ENCODE peak calls at places on chromosomes 2 and 18, in four cellular contexts. V is transverse colon, L is upper lobe of right lung, Z is GM23248. W is an unnamed sample. For H3K4me1, the result is how much of the 10 kb centered on the place peaks cover.

GRCh38 chr2:29063056-29063455 is 11.3 kb downstream of the PCARE start:
- DNase-seq in V (no peak), L (peak), Z (no peak), W (no peak)

GRCh38 chr2:55155764-55156221 is 76.3 kb downstream of the CLHC1 start:
- DNase-seq in V (no peak), L (no peak), Z (peak), W (no peak)

GRCh38 chr2:165328272-165328671 is 89.1 kb downstream of the SCN2A start:
- DNase-seq in V (no peak), L (no peak), Z (no peak), W (no peak)

GRCh38 chr2:147275943-147276342 is 568.9 kb upstream of the ACVR2A start:
- DNase-seq in V (no peak), L (no peak), Z (peak), W (no peak)

GRCh38 chr2:62347563-62348270 is 151.8 kb downstream of the B3GNT2 start:
- DNase-seq in V (no peak), L (no peak), Z (no peak), W (no peak)

GRCh38 chr18:987325-988186 is 82.9 kb downstream of the ADCYAP1 start:
- DNase-seq in V (no peak), L (no peak), Z (peak), W (no peak)

GRCh38 chr2:71348302-71348701 is 16.7 kb downstream of the ZNF638 start:
- DNase-seq in V (no peak), L (no peak), Z (peak), W (no peak)

GRCh38 chr2:10790228-10790973 is 22.2 kb downstream of the PDIA6 start:
- DNase-seq in V (peak), L (no peak), Z (no peak), W (no peak)

DNA sequence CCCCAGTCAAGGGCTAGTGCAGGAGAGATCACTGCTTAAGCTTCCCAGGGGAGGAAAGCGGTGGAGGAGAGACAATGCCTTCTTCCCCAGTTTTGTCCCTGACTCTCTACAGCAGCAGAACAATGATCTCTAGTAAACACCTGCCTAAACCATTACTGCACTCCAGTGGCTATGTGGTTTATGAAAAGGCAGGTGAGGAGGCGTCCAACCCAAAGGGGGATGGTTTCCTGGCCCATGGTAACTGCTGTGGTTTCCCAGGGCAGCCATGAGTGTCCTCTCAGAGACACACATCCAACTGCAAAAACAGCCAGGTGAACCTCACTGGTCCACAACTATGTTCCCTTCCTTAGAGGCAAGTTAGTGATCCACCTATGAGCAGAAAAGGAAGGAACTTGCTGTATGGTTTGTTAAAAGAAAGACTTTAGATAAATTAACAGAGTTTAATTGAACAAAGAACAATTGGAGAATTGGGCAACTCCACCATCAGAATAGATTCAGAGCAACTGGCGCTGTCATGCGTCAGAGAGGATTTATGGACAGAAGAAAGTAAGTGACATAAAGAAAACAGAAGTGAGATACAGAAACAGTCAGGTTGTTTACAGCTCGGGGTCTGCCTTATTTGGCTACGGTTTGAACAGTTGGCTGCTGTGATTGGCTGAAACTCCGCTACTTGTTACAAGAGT is 4.8 kb upstream of the TTC39C start:
- DNase-seq in V (no peak), L (no peak), Z (no peak), W (no peak)
- H3K4me1 ChIP-seq in V (under half), L (under half), Z (under half), W (under half)

GRCh38 chr2:191299866-191300265 is 54.7 kb downstream of the MYO1B start:
- DNase-seq in V (no peak), L (no peak), Z (no peak), W (no peak)
- H3K4me1 ChIP-seq in V (under half), L (under half), Z (half or more), W (under half)

GRCh38 chr2:47063159-47063930 is 91.8 kb downstream of the STPG4 start:
- DNase-seq in V (no peak), L (no peak), Z (no peak), W (no peak)
- H3K4me1 ChIP-seq in V (under half), L (half or more), Z (half or more), W (under half)

GRCh38 chr18:2979871-2980606 is 32.9 kb downstream of the LPIN2 start:
- DNase-seq in V (no peak), L (no peak), Z (peak), W (no peak)

GRCh38 chr18:2978626-2979025 is 34.3 kb downstream of the LPIN2 start:
- DNase-seq in V (no peak), L (no peak), Z (peak), W (no peak)

GRCh38 chr18:2980607-2980923 is 32.4 kb downstream of the LPIN2 start:
- DNase-seq in V (no peak), L (no peak), Z (no peak), W (no peak)

GRCh38 chr18:2978208-2978607 is 34.7 kb downstream of the LPIN2 start:
- DNase-seq in V (no peak), L (no peak), Z (peak), W (no peak)

GRCh38 chr18:2979027-2979570 is 33.8 kb downstream of the LPIN2 start:
- DNase-seq in V (no peak), L (no peak), Z (peak), W (no peak)
- H3K4me1 ChIP-seq in V (half or more), L (half or more), Z (half or more), W (under half)

W was measured in RWPE2.